ENCODE peak calls at places on chromosome 10, in four cellular contexts. B is effector memory CD4-positive, alpha-beta T cell; E is CD4-positive, alpha-beta memory T cell; I is upper lobe of right lung. F is an unnamed sample.

GRCh38 chr10:24027107-24027506 is 181.8 kb upstream of the KIAA1217 start:
- DNase-seq in E (no peak), B (no peak), I (no peak), F (no peak)

GRCh38 chr10:25725917-25726716 is 207.9 kb upstream of the MYO3A start:
- DNase-seq in E (peak), I (no peak), B (no peak), F (no peak)

GRCh38 chr10:73744690-73744994 is 470 bp downstream of the SEC24C start:
- DNase-seq in E (no peak), B (no peak), I (no peak), F (no peak)

GRCh38 chr10:122557516-122557915 is 3.0 kb upstream of the DMBT1 start:
- DNase-seq in I (peak), E (no peak), B (no peak), F (no peak)

GRCh38 chr10:63005246-63005645 is 127.9 kb upstream of the NRBF2 start:
- DNase-seq in I (no peak), B (no peak), E (no peak), F (no peak)

GRCh38 chr10:14554091-14554842 is 220.4 kb downstream of the FAM107B start:
- DNase-seq in B (no peak), E (no peak), I (no peak), F (no peak)

GRCh38 chr10:3886191-3886590 is 101.2 kb upstream of the KLF6 start:
- DNase-seq in I (peak), E (no peak), B (no peak), F (peak)

GRCh38 chr10:122344741-122345258 is 29.7 kb upstream of the PLEKHA1 start:
- DNase-seq in B (no peak), E (no peak), I (no peak), F (no peak)

GRCh38 chr10:76086571-76087260 is 655.3 kb downstream of the LRMDA start:
- DNase-seq in I (no peak), B (no peak), E (no peak), F (no peak)

GRCh38 chr10:20004087-20004523 is 187.9 kb downstream of the PLXDC2 start:
- DNase-seq in B (no peak), E (no peak), I (peak), F (peak)

GRCh38 chr10:16612148-16612742 is 90.6 kb upstream of the C1QL3 start:
- DNase-seq in E (no peak), I (no peak), B (no peak), F (no peak)

GRCh38 chr10:107865691-107866090 is 701.2 kb upstream of the SORCS1 start:
- DNase-seq in E (no peak), I (no peak), B (no peak), F (no peak)

GRCh38 chr10:34702093-34702952 is 112.8 kb downstream of the PARD3 start:
- DNase-seq in I (no peak), B (no peak), E (no peak), F (no peak)

GRCh38 chr10:33509231-33509871 is 174.9 kb upstream of the NRP1 start:
- DNase-seq in E (no peak), B (no peak), I (no peak), F (peak)

GRCh38 chr10:127158663-127159062 is 37.7 kb downstream of the INSYN2A start:
- DNase-seq in E (no peak), I (no peak), B (no peak), F (no peak)

GRCh38 chr10:48655426-48656240 is 29.0 kb upstream of the WDFY4 start:
- DNase-seq in I (peak), B (no peak), E (no peak), F (peak)

GRCh38 chr10:72367301-72367970 is 12.7 kb upstream of the DNAJB12 start:
- DNase-seq in E (no peak), B (no peak), I (no peak), F (no peak)

GRCh38 chr10:43128958-43129706 is 9.1 kb upstream of the CSGALNACT2 start:
- DNase-seq in B (no peak), I (no peak), E (no peak), F (no peak)

GRCh38 chr10:96130326-96130758 is 245 bp downstream of the ZNF518A start:
- DNase-seq in B (peak), I (peak), E (no peak), F (peak)

GRCh38 chr10:67256984-67257383 is 331.1 kb downstream of the LRRTM3 start:
- DNase-seq in B (no peak), I (no peak), E (no peak), F (no peak)

GRCh38 chr10:71637305-71637704 is 82.3 kb downstream of the C10orf105 start:
- DNase-seq in I (no peak), B (no peak), E (no peak), F (no peak)

GRCh38 chr10:29685506-29685905 is 50.7 kb upstream of the SVIL start:
- DNase-seq in I (no peak), B (no peak), E (no peak), F (no peak)

GRCh38 chr10:84783386-84783785 is 455.0 kb downstream of the CCSER2 start:
- DNase-seq in B (no peak), E (no peak), I (no peak), F (no peak)

GRCh38 chr10:83229991-83230390 is 909.3 kb upstream of the GHITM start:
- DNase-seq in B (no peak), E (no peak), I (no peak), F (no peak)

GRCh38 chr10:121644501-121644900 is 46.3 kb upstream of the FGFR2 start:
- DNase-seq in E (no peak), B (no peak), I (peak), F (no peak)

GRCh38 chr10:62514079-62514693 is 140.0 kb downstream of the ZNF365 start:
- DNase-seq in I (no peak), E (no peak), B (no peak), F (no peak)

GRCh38 chr10:34114914-34115313 is 700.2 kb downstream of the PARD3 start:
- DNase-seq in B (no peak), E (no peak), I (no peak), F (no peak)

GRCh38 chr10:17238445-17239275 is 10.6 kb downstream of the VIM start:
- DNase-seq in I (no peak), E (no peak), B (no peak), F (peak)

GRCh38 chr10:24849051-24849450 is 103.4 kb downstream of the PRTFDC1 start:
- DNase-seq in B (no peak), I (no peak), E (no peak), F (no peak)

GRCh38 chr10:108358912-108359311 is 1194.4 kb upstream of the SORCS1 start:
- DNase-seq in B (no peak), E (no peak), I (no peak), F (no peak)

GRCh38 chr10:89001024-89001423 is 10.4 kb downstream of the FAS start:
- DNase-seq in B (no peak), E (peak), I (no peak), F (no peak)

GRCh38 chr10:84543948-84544347 is 215.6 kb downstream of the CCSER2 start:
- DNase-seq in E (no peak), I (no peak), B (no peak), F (no peak)

GRCh38 chr10:68208424-68209042 is 23.4 kb downstream of the ATOH7 start:
- DNase-seq in I (no peak), E (no peak), B (no peak), F (peak)

GRCh38 chr10:60396766-60397165 is 7.1 kb upstream of the ANK3 start:
- DNase-seq in E (no peak), B (no peak), I (no peak), F (no peak)

GRCh38 chr10:60403168-60403873 is 13.6 kb upstream of the ANK3 start:
- DNase-seq in B (no peak), I (no peak), E (no peak), F (no peak)

GRCh38 chr10:60399343-60399742 is 9.7 kb upstream of the ANK3 start:
- DNase-seq in E (no peak), I (no peak), B (no peak), F (no peak)

GRCh38 chr10:60397792-60398191 is 8.1 kb upstream of the ANK3 start:
- DNase-seq in E (no peak), B (no peak), I (no peak), F (no peak)

GRCh38 chr10:60400366-60400765 is 10.7 kb upstream of the ANK3 start:
- DNase-seq in I (no peak), E (no peak), B (no peak), F (no peak)
- H3K4me3 ChIP-seq in I (no peak), E (no peak), B (no peak), F (no peak)

DNA sequence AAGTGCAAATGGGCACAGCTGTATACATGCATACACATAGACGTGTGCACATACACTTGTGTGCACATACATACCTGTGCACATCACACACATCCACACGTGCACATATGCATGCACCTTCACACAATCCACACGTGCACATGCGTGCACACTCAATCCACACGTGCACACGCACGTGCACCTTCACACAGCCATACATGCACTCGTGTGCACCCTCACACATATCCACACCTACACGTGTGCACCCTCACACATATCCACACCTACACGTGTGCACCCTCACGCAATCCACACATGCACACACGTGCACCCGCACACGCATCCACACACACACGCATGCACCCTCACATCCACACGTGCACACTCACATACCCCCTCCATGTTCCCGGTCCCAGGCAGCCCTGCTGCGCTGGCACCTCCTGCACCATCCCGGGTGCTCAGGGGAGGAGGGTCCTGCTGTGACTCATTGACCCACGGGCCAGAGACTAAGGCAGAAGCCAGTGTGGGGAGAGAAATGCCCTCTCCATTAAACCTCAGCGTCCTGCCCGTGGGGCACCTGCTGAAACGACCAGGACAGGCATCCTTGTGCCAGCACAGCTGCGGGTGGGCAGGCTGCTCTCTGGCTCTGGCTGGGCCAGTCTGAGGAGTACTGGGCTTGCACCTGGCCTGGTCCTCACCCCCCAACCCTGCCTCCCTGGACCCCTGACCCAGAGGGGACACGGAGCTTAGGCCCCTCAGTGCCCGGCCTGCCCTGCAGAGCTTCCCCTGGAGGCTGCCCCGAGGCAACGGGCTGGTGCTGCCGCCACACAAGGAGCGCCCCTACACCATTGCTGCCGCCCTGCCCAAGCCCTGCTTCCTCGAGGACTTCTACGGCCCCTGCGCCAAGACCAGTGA is 17.8 kb upstream of the UTF1 start:
- DNase-seq in B (no peak), I (no peak), E (no peak), F (no peak)
- H3K4me3 ChIP-seq in B (no peak), I (no peak), E (no peak), F (no peak)

GRCh38 chr10:114811769-114812353 is 9.7 kb upstream of the FHIP2A start:
- DNase-seq in I (no peak), B (no peak), E (no peak), F (no peak)
- H3K4me3 ChIP-seq in I (no peak), B (no peak), E (no peak), F (no peak)

DNA sequence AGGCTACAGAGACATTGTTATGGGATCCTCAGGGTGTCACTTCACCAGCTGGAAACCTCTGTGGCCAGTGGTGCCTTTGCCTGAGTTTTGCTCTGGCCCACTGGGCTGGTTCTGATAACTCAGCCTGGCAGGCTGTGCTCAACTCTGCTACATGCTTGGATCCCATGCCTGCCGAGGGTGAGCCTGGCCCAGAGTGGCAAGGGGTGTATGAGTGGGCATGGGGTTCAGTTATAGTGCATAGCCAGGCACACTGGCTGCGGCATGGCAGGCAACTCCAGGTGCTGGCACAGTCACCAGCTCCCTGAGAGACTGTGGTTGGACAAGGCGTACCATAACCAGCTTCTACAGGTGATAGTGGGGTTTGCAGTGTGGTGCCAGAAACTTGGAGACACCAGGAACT is 107.0 kb upstream of the PCDH15 start:
- DNase-seq in E (no peak), B (no peak), I (no peak), F (no peak)
- H3K4me3 ChIP-seq in E (no peak), B (no peak), I (no peak), F (no peak)

DNA sequence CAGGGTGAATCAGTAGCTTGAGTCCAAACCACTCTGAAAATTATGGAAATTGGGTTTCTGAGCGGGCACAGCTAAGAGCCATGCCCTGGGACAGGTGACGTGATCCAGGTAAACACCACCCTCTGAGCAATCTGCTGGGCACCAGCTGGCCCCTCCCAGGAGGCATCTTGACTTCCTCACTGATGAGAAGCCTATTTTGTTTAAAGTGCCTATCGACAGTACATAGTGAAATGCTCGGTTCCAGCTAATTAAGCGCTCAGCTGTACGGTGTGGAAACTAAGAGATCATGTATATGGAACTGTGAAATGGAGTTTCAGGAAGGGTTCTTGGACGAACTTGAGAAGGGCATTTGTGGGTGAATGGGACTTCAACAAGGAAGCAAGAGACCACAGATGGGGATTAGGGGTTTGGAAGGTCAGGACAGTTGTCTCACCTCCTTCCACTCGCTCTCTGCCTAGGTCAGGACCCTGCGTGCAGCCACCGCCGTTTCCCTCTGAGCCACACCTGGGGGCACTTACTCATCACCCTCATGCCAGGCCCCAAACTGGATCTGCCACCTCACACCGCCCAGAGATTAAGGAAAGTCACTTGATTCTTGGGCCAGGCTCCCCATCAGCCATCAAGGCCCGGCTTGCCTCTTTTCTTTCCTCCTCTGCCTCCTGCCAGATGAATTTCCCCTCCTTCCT is 3.2 kb downstream of the ITPRIP start:
- DNase-seq in E (no peak), B (no peak), I (no peak), F (peak)
- H3K4me3 ChIP-seq in E (no peak), B (no peak), I (peak), F (peak)

GRCh38 chr10:74855027-74855426 is 28.6 kb downstream of the KAT6B start:
- DNase-seq in I (no peak), B (no peak), E (no peak), F (peak)
- H3K4me3 ChIP-seq in I (no peak), B (no peak), E (no peak), F (no peak)

DNA sequence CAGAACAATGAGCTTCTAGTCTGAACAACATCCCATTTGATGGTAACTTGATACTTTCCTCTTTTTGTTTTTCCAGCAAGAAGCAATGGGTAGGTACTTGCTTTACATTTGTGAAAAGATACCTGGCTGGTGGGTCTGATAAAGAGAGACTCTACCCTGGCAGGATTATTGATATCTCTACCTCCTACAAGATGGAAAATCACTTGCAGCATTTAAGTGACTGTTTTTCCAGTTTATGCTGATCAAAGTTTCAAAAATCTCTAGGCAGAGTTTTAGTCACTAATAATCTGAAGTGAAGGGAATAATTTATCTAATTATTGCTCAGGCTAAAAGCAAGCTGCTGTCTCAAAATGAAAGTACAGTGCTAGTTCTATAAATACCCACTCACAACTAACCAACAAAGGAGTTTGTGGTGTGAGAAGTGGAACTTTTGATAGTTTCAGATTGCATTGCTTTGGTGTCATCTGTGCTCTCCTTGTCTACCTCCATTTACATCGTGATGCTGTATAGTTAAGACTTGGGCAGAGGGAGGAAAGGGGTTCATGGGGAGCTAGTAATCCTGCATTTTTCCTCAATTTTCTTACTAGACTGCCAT is 86.0 kb upstream of the ANKRD1 start:
- DNase-seq in E (peak), B (no peak), I (no peak), F (no peak)
- H3K4me3 ChIP-seq in E (no peak), B (no peak), I (no peak), F (no peak)

GRCh38 chr10:99535764-99536399 is 3.1 kb downstream of the NKX2-3 start:
- DNase-seq in B (no peak), E (no peak), I (no peak), F (no peak)
- H3K4me3 ChIP-seq in B (no peak), E (no peak), I (no peak), F (peak)

F was measured in right cardiac atrium.